ENCODE peak calls at places on chromosomes 16 and 17, in four cellular contexts. One of them, this sample, is unnamed.

GRCh38 chr16:80323808-80324195 is 217.0 kb upstream of the DYNLRB2 start:
- DNase-seq in fibroblast of lung: no peak
- DNase-seq in tibial nerve: no peak
- DNase-seq in ascending aorta: no peak
- DNase-seq in this sample: no peak

GRCh38 chr17:7144203-7144602 is 29.6 kb upstream of the ASGR2 start:
- DNase-seq in fibroblast of lung: no peak
- DNase-seq in tibial nerve: no peak
- DNase-seq in ascending aorta: no peak
- DNase-seq in this sample: no peak

GRCh38 chr17:34579017-34579946 is at the start of gene TMEM132E:
- DNase-seq in fibroblast of lung: peak; percentile 4
- DNase-seq in tibial nerve: no peak
- DNase-seq in ascending aorta: no peak
- DNase-seq in this sample: no peak

GRCh38 chr17:28897769-28898259 is 281 bp upstream of the FLOT2 start:
- DNase-seq in fibroblast of lung: no peak
- DNase-seq in tibial nerve: no peak
- DNase-seq in ascending aorta: peak; percentile 75
- DNase-seq in this sample: no peak

GRCh38 chr17:740240-741055 is 8.1 kb downstream of the TLCD3A start:
- DNase-seq in fibroblast of lung: no peak
- DNase-seq in tibial nerve: no peak
- DNase-seq in ascending aorta: no peak
- DNase-seq in this sample: peak; percentile 44

GRCh38 chr17:36703860-36704266 is 102.5 kb downstream of the MRM1 start:
- DNase-seq in fibroblast of lung: peak; percentile 22
- DNase-seq in tibial nerve: no peak
- DNase-seq in ascending aorta: no peak
- DNase-seq in this sample: peak; percentile 80

GRCh38 chr17:7574176-7574953 is 5.1 kb upstream of the CD68 start:
- DNase-seq in fibroblast of lung: peak; percentile 39
- DNase-seq in tibial nerve: no peak
- DNase-seq in ascending aorta: no peak
- DNase-seq in this sample: no peak

GRCh38 chr17:75087558-75088453 is at the start of gene SLC16A5:
- DNase-seq in fibroblast of lung: peak; percentile 75
- DNase-seq in tibial nerve: peak; percentile 62
- DNase-seq in ascending aorta: peak; percentile 86
- DNase-seq in this sample: peak; percentile 97

GRCh38 chr17:38544175-38544838 is 61.4 kb downstream of the SRCIN1 start:
- DNase-seq in fibroblast of lung: no peak
- DNase-seq in tibial nerve: no peak
- DNase-seq in ascending aorta: no peak
- DNase-seq in this sample: no peak

GRCh38 chr16:79185681-79186080 is 414.9 kb downstream of the MAF start:
- DNase-seq in fibroblast of lung: peak; percentile 17
- DNase-seq in tibial nerve: no peak
- DNase-seq in ascending aorta: no peak
- DNase-seq in this sample: no peak

GRCh38 chr16:30382398-30383015 is at the start of gene SEPTIN1:
- DNase-seq in fibroblast of lung: no peak
- DNase-seq in tibial nerve: no peak
- DNase-seq in ascending aorta: no peak
- DNase-seq in this sample: no peak

GRCh38 chr17:4301066-4301465 is 37.3 kb upstream of the ANKFY1 start:
- DNase-seq in fibroblast of lung: no peak
- DNase-seq in tibial nerve: no peak
- DNase-seq in ascending aorta: no peak
- DNase-seq in this sample: no peak

GRCh38 chr17:50572541-50572940 is 12.0 kb downstream of the CACNA1G start:
- DNase-seq in fibroblast of lung: no peak
- DNase-seq in tibial nerve: no peak
- DNase-seq in ascending aorta: no peak
- DNase-seq in this sample: no peak

GRCh38 chr17:14297161-14297851 is 3.6 kb upstream of the HS3ST3B1 start:
- DNase-seq in fibroblast of lung: peak; percentile 64
- DNase-seq in tibial nerve: no peak
- DNase-seq in ascending aorta: no peak
- DNase-seq in this sample: peak; percentile 58

GRCh38 chr17:31073411-31073810 is 21.4 kb upstream of the NF1 start:
- DNase-seq in fibroblast of lung: no peak
- DNase-seq in tibial nerve: no peak
- DNase-seq in ascending aorta: peak; percentile 24
- DNase-seq in this sample: no peak

GRCh38 chr16:79933586-79933985 is 333.0 kb upstream of the MAF start:
- DNase-seq in fibroblast of lung: no peak
- DNase-seq in tibial nerve: no peak
- DNase-seq in ascending aorta: no peak
- DNase-seq in this sample: no peak

GRCh38 chr17:49976163-49976827 is 7.3 kb downstream of the DLX4 start:
- DNase-seq in fibroblast of lung: no peak
- DNase-seq in tibial nerve: no peak
- DNase-seq in ascending aorta: no peak
- DNase-seq in this sample: peak; percentile 59

GRCh38 chr17:34163681-34164080 is 91.4 kb upstream of the CCL2 start:
- DNase-seq in fibroblast of lung: peak; percentile 48
- DNase-seq in tibial nerve: no peak
- DNase-seq in ascending aorta: no peak
- DNase-seq in this sample: peak; percentile 2

GRCh38 chr16:58393138-58393504 is 850 bp downstream of the GINS3 start:
- DNase-seq in fibroblast of lung: no peak
- DNase-seq in tibial nerve: no peak
- DNase-seq in ascending aorta: no peak
- DNase-seq in this sample: no peak

GRCh38 chr17:66275651-66276050 is 26.8 kb upstream of the PRKCA start:
- DNase-seq in fibroblast of lung: peak; percentile 79
- DNase-seq in tibial nerve: no peak
- DNase-seq in ascending aorta: peak; percentile 65
- DNase-seq in this sample: peak; percentile 17

GRCh38 chr16:67179421-67180080 is 4.2 kb downstream of the MATCAP1 start:
- DNase-seq in fibroblast of lung: no peak
- DNase-seq in tibial nerve: no peak
- DNase-seq in ascending aorta: no peak
- DNase-seq in this sample: no peak

GRCh38 chr16:56270828-56271227 is 79.5 kb downstream of the GNAO1 start:
- DNase-seq in fibroblast of lung: no peak
- DNase-seq in tibial nerve: no peak
- DNase-seq in ascending aorta: no peak
- DNase-seq in this sample: no peak

GRCh38 chr16:81837312-81837748 is 58.2 kb downstream of the PLCG2 start:
- DNase-seq in fibroblast of lung: no peak
- DNase-seq in tibial nerve: no peak
- DNase-seq in ascending aorta: no peak
- DNase-seq in this sample: no peak

GRCh38 chr17:74271902-74272563 is 2.0 kb upstream of the DNAI2 start:
- DNase-seq in fibroblast of lung: no peak
- DNase-seq in tibial nerve: peak; percentile 48
- DNase-seq in ascending aorta: no peak
- DNase-seq in this sample: no peak

GRCh38 chr17:8075081-8075480 is 12.4 kb downstream of the ALOX12B start:
- DNase-seq in fibroblast of lung: no peak
- DNase-seq in tibial nerve: no peak
- DNase-seq in ascending aorta: no peak
- DNase-seq in this sample: no peak

GRCh38 chr16:31149894-31150890 is at the start of gene PRSS36:
- DNase-seq in fibroblast of lung: no peak
- DNase-seq in tibial nerve: no peak
- DNase-seq in ascending aorta: no peak
- DNase-seq in this sample: no peak

GRCh38 chr17:83178533-83179201 is 99.3 kb downstream of the METRNL start:
- DNase-seq in fibroblast of lung: no peak
- DNase-seq in tibial nerve: peak; percentile 11
- DNase-seq in ascending aorta: peak; percentile 58
- DNase-seq in this sample: no peak

GRCh38 chr16:73015612-73016487 is 32.1 kb downstream of the ZFHX3 start:
- DNase-seq in fibroblast of lung: no peak
- DNase-seq in tibial nerve: no peak
- DNase-seq in ascending aorta: peak; percentile 58
- DNase-seq in this sample: peak; percentile 84

GRCh38 chr17:46726106-46726670 is 92.3 kb downstream of the WNT3 start:
- DNase-seq in fibroblast of lung: peak; percentile 14
- DNase-seq in tibial nerve: no peak
- DNase-seq in ascending aorta: no peak
- DNase-seq in this sample: no peak

GRCh38 chr16:80717611-80718010 is 86.8 kb downstream of the CDYL2 start:
- DNase-seq in fibroblast of lung: no peak
- DNase-seq in tibial nerve: no peak
- DNase-seq in ascending aorta: no peak
- DNase-seq in this sample: no peak

GRCh38 chr16:8120001-8120400 is 470.3 kb downstream of the TMEM114 start:
- DNase-seq in fibroblast of lung: no peak
- DNase-seq in tibial nerve: no peak
- DNase-seq in ascending aorta: no peak
- DNase-seq in this sample: no peak

GRCh38 chr16:71927383-71927782 is 32.1 kb downstream of the IST1 start:
- DNase-seq in fibroblast of lung: peak; percentile 87
- DNase-seq in tibial nerve: no peak
- DNase-seq in ascending aorta: peak; percentile 73
- DNase-seq in this sample: peak; percentile 72

GRCh38 chr17:79393358-79394038 is 217.4 kb downstream of the RBFOX3 start:
- DNase-seq in fibroblast of lung: peak; percentile 50
- DNase-seq in tibial nerve: peak; percentile 70
- DNase-seq in ascending aorta: peak; percentile 85
- DNase-seq in this sample: peak; percentile 90
- H3K27me3 ChIP-seq in fibroblast of lung: peaks cover 7% of the 10 kb centered on the region
- H3K27me3 ChIP-seq in tibial nerve: peaks cover 93% of the 10 kb centered on the region
- H3K27me3 ChIP-seq in ascending aorta: peaks cover 7% of the 10 kb centered on the region
- H3K27me3 ChIP-seq in this sample: no peaks in the 10 kb centered on the region

GRCh38 chr16:89574681-89575246 is 794 bp upstream of the CPNE7 start:
- DNase-seq in fibroblast of lung: peak; percentile 75
- DNase-seq in tibial nerve: no peak
- DNase-seq in ascending aorta: no peak
- DNase-seq in this sample: peak; percentile 19

GRCh38 chr16:89572478-89573205 is 2.9 kb upstream of the CPNE7 start:
- DNase-seq in fibroblast of lung: no peak
- DNase-seq in tibial nerve: no peak
- DNase-seq in ascending aorta: no peak
- DNase-seq in this sample: no peak

GRCh38 chr16:89575247-89576172 is at the start of gene CPNE7:
- DNase-seq in fibroblast of lung: no peak
- DNase-seq in tibial nerve: no peak
- DNase-seq in ascending aorta: no peak
- DNase-seq in this sample: no peak

GRCh38 chr16:89572042-89572441 is 3.5 kb upstream of the CPNE7 start:
- DNase-seq in fibroblast of lung: peak; percentile 69
- DNase-seq in tibial nerve: no peak
- DNase-seq in ascending aorta: no peak
- DNase-seq in this sample: no peak

DNA sequence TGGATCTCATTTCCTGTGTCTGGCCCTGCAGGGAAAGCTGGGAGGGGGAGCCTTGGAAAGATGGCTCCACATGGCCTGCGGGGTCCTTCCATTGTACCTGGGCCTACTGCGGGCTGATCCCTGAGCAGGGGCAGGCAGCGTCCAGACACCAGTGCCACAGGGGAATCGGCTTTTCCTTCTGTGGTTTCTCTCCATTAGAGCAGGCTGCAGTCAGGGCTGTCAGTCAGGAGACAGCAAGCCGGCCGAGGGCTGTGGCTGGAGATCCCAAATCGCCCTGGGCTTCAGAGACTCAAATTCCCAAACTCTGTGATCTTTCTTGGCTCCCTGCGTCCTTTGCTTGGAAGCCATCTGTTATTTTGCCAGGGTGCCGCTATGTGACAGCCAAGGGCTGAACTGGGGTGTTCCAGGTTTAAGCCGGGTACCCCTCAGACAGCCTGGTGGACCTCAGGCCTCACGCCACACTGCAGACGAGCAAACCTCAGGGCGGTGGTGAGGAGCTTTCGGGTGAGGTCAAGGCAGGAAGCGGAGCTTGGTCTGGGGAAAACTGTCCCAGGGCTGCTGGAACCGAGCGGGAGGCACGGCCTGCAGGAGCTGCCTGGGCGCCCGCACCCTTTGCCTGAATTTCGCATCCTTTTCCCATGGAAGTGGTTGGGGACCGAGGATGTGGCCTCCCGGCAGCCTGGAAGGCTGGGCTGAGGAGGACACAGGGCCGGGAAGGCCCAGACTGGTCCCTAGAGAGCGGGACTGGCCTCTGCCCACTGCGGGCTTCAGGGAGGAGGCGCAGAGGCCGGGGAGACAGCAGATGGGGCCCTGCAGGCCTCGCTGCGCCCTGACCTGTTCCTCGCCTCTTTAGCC is 1.5 kb upstream of the CPNE7 start:
- DNase-seq in fibroblast of lung: no peak
- DNase-seq in tibial nerve: no peak
- DNase-seq in ascending aorta: no peak
- DNase-seq in this sample: no peak
- H3K27me3 ChIP-seq in fibroblast of lung: no peaks in the 10 kb centered on the region
- H3K27me3 ChIP-seq in tibial nerve: peaks cover 78% of the 10 kb centered on the region
- H3K27me3 ChIP-seq in ascending aorta: peaks cover 4% of the 10 kb centered on the region
- H3K27me3 ChIP-seq in this sample: peaks cover 29% of the 10 kb centered on the region

DNA sequence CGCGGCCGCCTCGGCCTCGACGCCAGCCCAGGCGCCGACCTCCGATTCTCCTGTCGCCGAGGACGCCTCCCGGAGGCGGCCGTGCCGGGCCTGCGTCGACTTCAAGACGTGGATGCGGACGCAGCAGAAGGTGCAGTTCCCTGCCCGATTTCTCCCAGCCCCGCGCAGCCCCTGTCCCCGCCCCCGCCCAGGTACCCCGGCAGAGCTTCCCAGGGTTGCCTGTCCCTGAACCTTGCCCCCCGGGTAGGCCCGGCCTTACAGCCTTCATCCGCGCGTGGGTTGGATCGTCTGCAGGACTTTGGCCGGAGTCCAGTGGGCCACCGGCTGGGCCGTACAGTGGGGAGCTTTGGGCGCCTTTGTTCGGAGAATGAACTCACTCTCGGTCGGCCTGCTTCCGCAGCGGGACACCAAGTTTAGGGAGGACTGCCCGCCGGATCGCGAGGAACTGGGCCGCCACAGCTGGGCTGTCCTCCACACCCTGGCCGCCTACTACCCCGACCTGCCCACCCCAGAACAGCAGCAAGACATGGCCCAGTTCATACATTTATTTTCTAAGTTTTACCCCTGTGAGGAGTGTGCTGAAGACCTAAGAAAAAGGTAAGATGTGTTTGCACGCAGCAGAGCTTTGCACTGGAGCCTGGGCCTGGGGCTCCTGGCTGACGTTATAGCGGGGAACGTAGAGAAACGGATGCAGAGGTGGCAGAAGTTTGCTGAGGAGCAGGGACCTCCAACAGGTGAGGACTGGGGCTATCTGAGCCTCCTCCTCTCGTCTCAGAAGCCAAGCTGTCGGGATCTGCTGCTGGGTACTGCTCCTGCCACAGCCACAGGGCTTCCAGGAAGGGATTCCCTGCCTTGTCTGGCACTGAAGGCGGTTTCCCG is 593 bp downstream of the GFER start:
- DNase-seq in fibroblast of lung: no peak
- DNase-seq in tibial nerve: no peak
- DNase-seq in ascending aorta: no peak
- DNase-seq in this sample: no peak
- H3K27me3 ChIP-seq in fibroblast of lung: peaks cover 24% of the 10 kb centered on the region
- H3K27me3 ChIP-seq in tibial nerve: peaks cover 44% of the 10 kb centered on the region
- H3K27me3 ChIP-seq in ascending aorta: peaks cover 16% of the 10 kb centered on the region
- H3K27me3 ChIP-seq in this sample: peaks cover 42% of the 10 kb centered on the region

DNA sequence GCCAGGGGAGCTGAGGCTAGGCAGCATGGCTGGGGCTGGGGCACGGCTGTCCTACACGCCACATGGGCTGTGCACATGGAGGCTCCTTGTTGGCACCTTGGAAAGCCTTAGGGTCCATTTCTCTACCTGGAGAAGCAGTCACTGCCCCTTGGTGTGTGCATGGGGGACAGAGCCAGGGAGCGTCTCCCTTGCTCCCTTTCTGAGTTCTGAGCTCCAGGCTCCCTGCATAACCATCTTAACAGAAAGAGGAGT is 266.8 kb downstream of the ENGASE start:
- DNase-seq in fibroblast of lung: no peak
- DNase-seq in tibial nerve: no peak
- DNase-seq in ascending aorta: no peak
- DNase-seq in this sample: no peak
- H3K27me3 ChIP-seq in fibroblast of lung: no peaks in the 10 kb centered on the region
- H3K27me3 ChIP-seq in tibial nerve: peaks cover 6% of the 10 kb centered on the region
- H3K27me3 ChIP-seq in ascending aorta: no peaks in the 10 kb centered on the region
- H3K27me3 ChIP-seq in this sample: no peaks in the 10 kb centered on the region

This sample was measured in trophoblast cell.